ENCODE peak calls at places on chromosomes 5 and 9, in six cellular contexts. D, X, I, K, F and B are unnamed samples.

GRCh38 chr5:96248152-96248551 is 184.9 kb downstream of the PCSK1 start:
- DNase-seq in D (no peak), X (no peak), I (no peak), K (no peak), F (no peak), B (no peak)

GRCh38 chr5:170221319-170221718 is 11.5 kb upstream of the C5orf58 start:
- DNase-seq in D (no peak), X (no peak), I (no peak), K (no peak), F (no peak), B (no peak)

GRCh38 chr9:5644522-5644921 is 15.6 kb downstream of the RIC1 start:
- DNase-seq in D (no peak), X (no peak), I (no peak), K (peak), F (no peak), B (no peak)

GRCh38 chr5:175576591-175576990 is 81.3 kb upstream of the HRH2 start:
- DNase-seq in D (peak), X (no peak), I (no peak), K (no peak), F (no peak), B (no peak)

GRCh38 chr5:149135536-149136201 is 5.6 kb upstream of the ABLIM3 start:
- DNase-seq in D (no peak), X (no peak), I (peak), K (peak), F (no peak), B (no peak)

GRCh38 chr9:126671983-126672382 is 58.3 kb downstream of the LMX1B start:
- DNase-seq in D (no peak), X (no peak), I (no peak), K (no peak), F (no peak), B (no peak)

GRCh38 chr5:39928709-39929108 is 503.9 kb upstream of the DAB2 start:
- DNase-seq in D (no peak), X (no peak), I (no peak), K (no peak), F (no peak), B (no peak)

GRCh38 chr5:151155777-151156731 is 1.5 kb downstream of the ANXA6 start:
- DNase-seq in D (peak), X (no peak), I (no peak), K (no peak), F (no peak), B (no peak)

GRCh38 chr5:159034083-159034824 is 65.5 kb downstream of the EBF1 start:
- DNase-seq in D (no peak), X (no peak), I (no peak), K (peak), F (no peak), B (no peak)

GRCh38 chr5:19546521-19546920 is 441.5 kb downstream of the CDH18 start:
- DNase-seq in D (no peak), X (no peak), I (no peak), K (no peak), F (no peak), B (no peak)

GRCh38 chr5:87121315-87122170 is 146.1 kb upstream of the RASA1 start:
- DNase-seq in D (no peak), X (no peak), I (peak), K (peak), F (no peak), B (no peak)

GRCh38 chr9:89154651-89155336 is 23.8 kb downstream of the SHC3 start:
- DNase-seq in D (no peak), X (no peak), I (no peak), K (peak), F (no peak), B (peak)

GRCh38 chr5:11346336-11346735 is 557.9 kb downstream of the CTNND2 start:
- DNase-seq in D (no peak), X (no peak), I (no peak), K (no peak), F (no peak), B (no peak)

GRCh38 chr5:55934720-55935119 is 60.0 kb downstream of the IL6ST start:
- DNase-seq in D (no peak), X (no peak), I (no peak), K (no peak), F (no peak), B (no peak)

GRCh38 chr9:70600479-70600878 is 186.0 kb upstream of the KLF9 start:
- DNase-seq in D (no peak), X (no peak), I (peak), K (no peak), F (no peak), B (no peak)

GRCh38 chr5:176547811-176548210 is 1.3 kb upstream of the CDHR2 start:
- DNase-seq in D (no peak), X (no peak), I (no peak), K (peak), F (no peak), B (peak)

GRCh38 chr9:97367729-97368128 is 44.2 kb upstream of the TDRD7 start:
- DNase-seq in D (no peak), X (no peak), I (no peak), K (no peak), F (no peak), B (no peak)

GRCh38 chr9:28120241-28121025 is 547.2 kb upstream of the C9orf72 start:
- DNase-seq in D (no peak), X (no peak), I (no peak), K (no peak), F (no peak), B (no peak)

GRCh38 chr5:141510850-141511718 is 22.2 kb downstream of the PCDHGC5 start:
- DNase-seq in D (peak), X (no peak), I (no peak), K (no peak), F (no peak), B (no peak)

GRCh38 chr9:2764371-2764770 is 47.1 kb downstream of the KCNV2 start:
- DNase-seq in D (no peak), X (no peak), I (no peak), K (no peak), F (no peak), B (no peak)

GRCh38 chr5:53766683-53767082 is 206.2 kb downstream of the NDUFS4 start:
- DNase-seq in D (no peak), X (no peak), I (no peak), K (no peak), F (no peak), B (no peak)

GRCh38 chr5:144060598-144060997 is 109.9 kb downstream of the YIPF5 start:
- DNase-seq in D (no peak), X (no peak), I (no peak), K (peak), F (no peak), B (no peak)

GRCh38 chr5:175895215-175895614 is 23.8 kb downstream of the CPLX2 start:
- DNase-seq in D (no peak), X (no peak), I (no peak), K (no peak), F (no peak), B (no peak)

GRCh38 chr5:94021246-94021645 is 279.8 kb upstream of the POU5F2 start:
- DNase-seq in D (no peak), X (no peak), I (no peak), K (peak), F (no peak), B (no peak)

DNA sequence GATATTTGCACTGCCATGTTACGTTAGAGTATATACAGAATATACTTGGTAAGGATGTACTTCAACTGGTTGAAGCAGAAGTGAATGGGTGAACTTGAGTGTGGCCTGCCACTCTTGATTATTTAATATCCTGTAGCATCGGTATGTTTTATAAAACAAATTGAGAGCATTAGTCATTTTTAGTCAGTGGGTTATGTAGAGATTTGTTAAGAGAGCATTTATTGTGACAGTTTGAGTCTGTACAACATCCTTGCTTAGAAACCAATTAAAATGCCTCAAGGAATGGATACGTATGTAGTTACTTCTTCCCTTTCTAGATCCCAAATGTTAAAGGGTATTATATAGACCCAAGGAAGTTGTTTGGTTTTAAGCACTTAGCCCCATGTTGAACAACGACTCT is 37.6 kb downstream of the ZCCHC7 start:
- DNase-seq in D (no peak), X (no peak), I (no peak), K (no peak), F (no peak), B (no peak)
- TF ChIP-seq CTCF in D (no peak), X (no peak), I (no peak), K (no peak), F (no peak), B (no peak)

DNA sequence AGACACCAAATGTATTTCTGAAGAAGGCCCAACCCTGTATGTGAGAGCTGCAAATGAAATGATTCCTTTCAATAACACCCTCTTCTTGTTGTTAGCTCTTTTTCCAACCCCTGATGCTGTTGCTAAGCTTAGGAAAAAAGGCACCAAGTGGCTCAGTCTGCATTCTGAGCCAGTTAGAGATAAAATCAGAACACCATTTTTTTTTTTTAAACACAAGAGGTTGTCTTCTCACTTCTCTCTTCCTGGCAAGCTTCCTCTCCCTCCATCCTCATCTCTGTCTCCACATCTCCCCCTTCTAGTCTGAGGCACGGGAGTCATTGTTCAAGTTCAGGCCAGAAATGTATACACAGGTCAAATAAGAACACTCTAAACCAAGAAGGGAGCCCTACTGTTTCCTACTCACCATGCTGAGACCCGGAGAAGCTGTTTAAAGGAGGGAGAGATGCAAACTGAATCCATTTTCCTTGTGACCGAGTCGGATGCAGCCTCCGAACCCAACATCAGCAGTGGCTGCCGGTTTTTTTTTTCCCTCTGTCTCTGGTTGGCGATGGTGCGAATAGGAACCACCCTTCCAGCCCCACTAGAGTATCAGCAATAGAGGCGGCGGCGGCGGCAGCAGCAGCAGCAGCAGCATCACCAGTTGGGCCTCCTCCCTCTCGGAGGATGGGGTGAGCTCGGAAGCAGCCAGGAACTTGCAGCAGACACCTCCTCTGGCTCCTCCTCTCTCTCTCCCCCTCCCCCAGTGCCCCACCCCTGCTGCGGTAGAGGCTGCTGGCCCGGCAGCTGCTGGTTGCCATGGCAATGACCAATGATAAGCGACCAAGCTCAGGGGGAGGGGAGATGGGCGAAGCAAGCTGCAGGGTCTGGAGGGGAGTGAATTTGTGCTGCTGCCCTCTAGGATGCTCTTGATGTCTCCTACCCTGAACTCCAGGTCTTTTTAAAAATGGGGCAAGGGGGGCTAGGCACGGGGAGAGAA is at the start of gene JAKMIP2:
- DNase-seq in D (peak), X (peak), I (peak), K (peak), F (peak), B (peak)
- TF ChIP-seq CTCF in D (no peak), X (no peak), I (no peak), K (no peak), F (no peak), B (no peak)

GRCh38 chr9:72315089-72315509 is 49.9 kb downstream of the ZFAND5 start:
- DNase-seq in D (peak), X (peak), I (peak), K (peak), F (no peak), B (no peak)
- TF ChIP-seq CTCF in D (no peak), X (no peak), I (no peak), K (no peak), F (no peak), B (no peak)

DNA sequence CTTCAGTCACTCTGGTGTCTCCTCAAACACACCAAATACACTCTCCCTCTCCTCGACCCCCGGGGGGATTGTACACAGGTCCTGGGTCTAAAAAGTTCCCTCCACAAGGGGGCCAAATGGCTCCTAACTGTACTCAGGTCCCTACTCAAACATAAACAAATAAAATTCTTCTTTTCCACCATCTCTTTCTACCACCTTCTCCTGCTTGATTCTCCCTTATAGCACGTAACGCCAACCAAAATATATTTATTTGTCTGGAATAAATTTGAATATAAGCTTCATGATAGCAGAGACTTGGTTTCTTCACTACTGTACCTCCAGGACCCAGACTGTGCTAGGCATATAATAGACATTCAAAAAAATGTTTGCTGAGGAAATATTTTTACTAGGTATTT is 21.4 kb downstream of the ZNF608 start:
- DNase-seq in D (no peak), X (no peak), I (no peak), K (no peak), F (peak), B (no peak)
- TF ChIP-seq CTCF in D (no peak), X (no peak), I (no peak), K (no peak), F (peak), B (no peak)

GRCh38 chr5:14167211-14167845 is 24.2 kb downstream of the TRIO start:
- DNase-seq in D (no peak), X (no peak), I (peak), K (peak), F (no peak), B (no peak)

GRCh38 chr5:14168139-14168792 is 25.1 kb downstream of the TRIO start:
- DNase-seq in D (no peak), X (no peak), I (no peak), K (peak), F (no peak), B (no peak)

GRCh38 chr5:14164764-14165163 is 21.6 kb downstream of the TRIO start:
- DNase-seq in D (no peak), X (no peak), I (no peak), K (no peak), F (no peak), B (no peak)

GRCh38 chr5:14165375-14166091 is 22.4 kb downstream of the TRIO start:
- DNase-seq in D (no peak), X (no peak), I (no peak), K (peak), F (no peak), B (no peak)

GRCh38 chr5:14166437-14166836 is 23.3 kb downstream of the TRIO start:
- DNase-seq in D (no peak), X (no peak), I (no peak), K (no peak), F (no peak), B (no peak)
- TF ChIP-seq CTCF in D (no peak), X (no peak), I (no peak), K (no peak), F (no peak), B (no peak)